ENCODE peak calls at places on chromosomes 3 and 15, in eight cellular contexts. Q is astrocyte of the spinal cord, V is PC-9, W is adrenal gland, J is right atrium auricular region, T is endothelial cell, N is GM13977, L is AG09319. K is an unnamed sample.

GRCh38 chr3:66239513-66240135 is 18.8 kb downstream of the SLC25A26 start:
- DNase-seq in Q (no peak), V (no peak), W (no peak), J (no peak), T (no peak), N (no peak), L (no peak), K (no peak)

GRCh38 chr15:91223902-91224301 is 123.8 kb downstream of the SV2B start:
- DNase-seq in Q (no peak), V (no peak), W (no peak), J (no peak), T (no peak), N (no peak), L (no peak), K (no peak)

GRCh38 chr15:67114846-67115521 is 49.6 kb downstream of the SMAD3 start:
- DNase-seq in Q (peak), V (no peak), W (no peak), J (no peak), T (no peak), N (no peak), L (no peak), K (no peak)

GRCh38 chr3:165459924-165460540 is 263.8 kb upstream of the SLITRK3 start:
- DNase-seq in Q (no peak), V (no peak), W (no peak), J (no peak), T (no peak), N (no peak), L (no peak), K (no peak)

GRCh38 chr3:31680072-31680870 is 147.5 kb downstream of the STT3B start:
- DNase-seq in Q (no peak), V (no peak), W (no peak), J (peak), T (no peak), N (no peak), L (no peak), K (no peak)

GRCh38 chr3:31423522-31423921 is 109.2 kb upstream of the STT3B start:
- DNase-seq in Q (peak), V (no peak), W (peak), J (no peak), T (no peak), N (no peak), L (no peak), K (peak)

GRCh38 chr3:138254199-138254598 is 67.1 kb downstream of the ARMC8 start:
- DNase-seq in Q (no peak), V (no peak), W (no peak), J (no peak), T (no peak), N (no peak), L (no peak), K (no peak)

GRCh38 chr15:95174281-95174680 is 942.9 kb downstream of the MCTP2 start:
- DNase-seq in Q (no peak), V (no peak), W (no peak), J (no peak), T (no peak), N (no peak), L (no peak), K (no peak)

GRCh38 chr3:149654188-149654601 is 3.6 kb downstream of the WWTR1 start:
- DNase-seq in Q (peak), V (no peak), W (peak), J (no peak), T (no peak), N (no peak), L (no peak), K (no peak)

GRCh38 chr15:87710406-87710805 is 546.1 kb downstream of the NTRK3 start:
- DNase-seq in Q (peak), V (no peak), W (no peak), J (no peak), T (no peak), N (no peak), L (no peak), K (no peak)

GRCh38 chr3:129994883-129995559 is 20.5 kb downstream of the TRH start:
- DNase-seq in Q (no peak), V (no peak), W (no peak), J (no peak), T (no peak), N (no peak), L (no peak), K (no peak)

GRCh38 chr15:43749690-43750345 is 3.6 kb downstream of the PDIA3 start:
- DNase-seq in Q (peak), V (no peak), W (no peak), J (no peak), T (no peak), N (peak), L (no peak), K (no peak)

GRCh38 chr3:181316481-181316880 is 326.9 kb upstream of the DNAJC19 start:
- DNase-seq in Q (peak), V (peak), W (no peak), J (no peak), T (peak), N (no peak), L (no peak), K (no peak)

GRCh38 chr15:62993066-62993465 is 49.5 kb upstream of the TPM1 start:
- DNase-seq in Q (no peak), V (no peak), W (no peak), J (no peak), T (no peak), N (no peak), L (no peak), K (no peak)

GRCh38 chr15:62880278-62880677 is 162.3 kb upstream of the TPM1 start:
- DNase-seq in Q (no peak), V (no peak), W (no peak), J (no peak), T (no peak), N (no peak), L (no peak), K (no peak)

GRCh38 chr3:58260733-58261132 is 23.1 kb downstream of the ABHD6 start:
- DNase-seq in Q (peak), V (no peak), W (no peak), J (no peak), T (no peak), N (no peak), L (no peak), K (no peak)

GRCh38 chr3:183775781-183776180 is 49.6 kb downstream of the MAP6D1 start:
- DNase-seq in Q (no peak), V (no peak), W (no peak), J (no peak), T (no peak), N (no peak), L (no peak), K (no peak)

GRCh38 chr3:51955893-51956770 is 951 bp downstream of the GPR62 start:
- DNase-seq in Q (peak), V (peak), W (peak), J (no peak), T (peak), N (peak), L (no peak), K (no peak)

GRCh38 chr3:175585898-175586297 is 726.8 kb downstream of the NAALADL2 start:
- DNase-seq in Q (peak), V (peak), W (no peak), J (no peak), T (no peak), N (no peak), L (no peak), K (no peak)

GRCh38 chr3:183393625-183394024 is 34.8 kb downstream of the MCF2L2 start:
- DNase-seq in Q (no peak), V (no peak), W (no peak), J (no peak), T (no peak), N (no peak), L (no peak), K (no peak)

GRCh38 chr3:38566215-38566528 is 70.0 kb downstream of the EXOG start:
- DNase-seq in Q (no peak), V (no peak), W (no peak), J (no peak), T (no peak), N (no peak), L (no peak), K (no peak)

GRCh38 chr15:46714959-46715358 is 1002.3 kb upstream of the SEMA6D start:
- DNase-seq in Q (no peak), V (no peak), W (no peak), J (no peak), T (no peak), N (no peak), L (no peak), K (no peak)

GRCh38 chr3:13621381-13622221 is 72.7 kb downstream of the FBLN2 start:
- DNase-seq in Q (no peak), V (no peak), W (no peak), J (no peak), T (no peak), N (no peak), L (no peak), K (no peak)

GRCh38 chr3:17432237-17432636 is 310.2 kb downstream of the TBC1D5 start:
- DNase-seq in Q (no peak), V (no peak), W (no peak), J (no peak), T (no peak), N (no peak), L (no peak), K (no peak)

GRCh38 chr3:197364410-197365071 is 66.1 kb upstream of the DLG1 start:
- DNase-seq in Q (no peak), V (no peak), W (peak), J (no peak), T (no peak), N (no peak), L (no peak), K (no peak)

GRCh38 chr3:119388577-119388976 is 74.8 kb downstream of the TMEM39A start:
- DNase-seq in Q (no peak), V (peak), W (no peak), J (no peak), T (no peak), N (no peak), L (no peak), K (no peak)
- TF ChIP-seq CTCF in Q (peak), V (peak), W (peak), J (peak), T (no peak), N (no peak), L (peak), K (no peak)

DNA sequence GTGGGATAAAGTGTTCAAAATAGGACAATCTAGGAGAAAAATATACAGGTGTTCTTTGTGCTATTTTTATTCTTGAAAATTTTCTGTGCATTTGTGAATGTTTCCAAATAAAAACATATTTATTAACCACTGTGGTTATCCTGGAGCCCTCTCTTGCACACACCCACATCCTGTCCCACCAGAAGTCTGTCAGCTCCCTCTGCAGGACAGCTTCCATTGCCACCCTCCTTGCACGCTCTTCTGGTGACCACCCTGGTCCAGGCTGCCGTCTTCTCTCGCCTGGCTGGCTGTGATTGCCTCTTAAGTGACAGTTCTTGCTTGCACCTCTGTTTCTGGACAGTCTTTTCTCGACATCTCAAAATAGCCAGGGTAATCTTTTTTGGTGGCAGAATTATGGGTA is 394.0 kb downstream of the LRTM1 start:
- DNase-seq in Q (no peak), V (no peak), W (no peak), J (no peak), T (no peak), N (no peak), L (no peak), K (no peak)
- TF ChIP-seq CTCF in Q (no peak), V (no peak), W (no peak), J (no peak), T (no peak), N (no peak), L (peak), K (no peak)

GRCh38 chr15:72538931-72539330 is 64.8 kb downstream of the ARIH1 start:
- DNase-seq in Q (no peak), V (no peak), W (no peak), J (no peak), T (no peak), N (no peak), L (no peak), K (no peak)

GRCh38 chr15:72535911-72536310 is 61.8 kb downstream of the ARIH1 start:
- DNase-seq in Q (no peak), V (no peak), W (no peak), J (no peak), T (no peak), N (no peak), L (no peak), K (no peak)

GRCh38 chr15:72534522-72534921 is 60.4 kb downstream of the ARIH1 start:
- DNase-seq in Q (no peak), V (no peak), W (no peak), J (no peak), T (no peak), N (no peak), L (no peak), K (no peak)

GRCh38 chr15:72536506-72536905 is 62.4 kb downstream of the ARIH1 start:
- DNase-seq in Q (no peak), V (no peak), W (no peak), J (no peak), T (no peak), N (no peak), L (no peak), K (peak)

DNA sequence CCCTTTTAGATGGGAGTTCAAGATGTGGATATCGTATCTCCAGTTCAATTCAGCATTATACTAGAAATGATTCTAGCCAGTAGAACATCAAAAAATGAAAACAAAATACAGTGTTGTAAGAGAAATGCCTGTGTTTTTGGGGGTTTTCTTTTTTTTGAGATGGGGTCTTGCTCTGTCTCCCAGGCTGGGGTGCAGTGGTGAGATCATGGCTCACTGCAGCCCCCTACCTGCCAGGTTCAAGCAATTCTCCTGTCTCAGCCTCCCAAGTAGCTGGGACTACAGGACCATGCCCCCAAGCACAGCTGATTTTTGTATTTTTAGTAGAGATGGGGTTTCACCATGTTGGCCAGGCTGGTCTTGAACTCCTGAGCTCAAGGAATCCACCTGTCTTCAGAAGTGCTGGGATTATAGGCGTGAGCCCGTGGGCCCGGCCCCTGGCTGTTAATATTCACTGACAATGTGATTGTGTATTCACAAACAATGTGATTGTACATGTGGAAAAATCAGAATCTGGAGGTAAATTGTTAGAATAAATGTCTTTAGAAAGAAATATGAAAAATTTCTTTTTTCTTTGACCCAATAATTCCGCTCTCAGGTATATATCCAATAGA is 59.0 kb downstream of the ARIH1 start:
- DNase-seq in Q (no peak), V (no peak), W (no peak), J (no peak), T (peak), N (no peak), L (no peak), K (no peak)
- TF ChIP-seq CTCF in Q (peak), V (peak), W (peak), J (peak), T (peak), N (peak), L (peak), K (peak)

DNA sequence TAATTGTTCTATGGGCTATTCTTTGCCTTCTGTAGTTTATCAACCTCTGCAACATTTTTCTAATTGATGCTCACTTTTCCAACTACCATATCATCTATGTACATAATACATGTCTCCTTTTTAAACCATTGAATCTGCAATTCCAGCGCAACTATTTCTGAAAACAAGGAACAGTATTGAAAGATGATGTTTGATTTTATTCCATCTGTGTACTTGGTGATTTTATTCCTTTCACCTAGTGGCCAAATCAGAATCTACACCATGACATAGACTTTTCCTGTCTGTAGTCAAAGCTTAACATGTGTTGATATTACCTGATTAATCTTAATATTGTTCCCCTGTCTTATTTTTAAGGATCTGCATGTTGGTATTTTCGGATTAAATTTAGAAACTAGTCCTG is 13.0 kb downstream of the NKTR start:
- DNase-seq in Q (no peak), V (no peak), W (no peak), J (no peak), T (no peak), N (no peak), L (no peak), K (no peak)
- TF ChIP-seq CTCF in Q (peak), V (peak), W (peak), J (peak), T (peak), N (peak), L (peak), K (peak)

GRCh38 chr15:42066764-42067415 is 27.5 kb downstream of the PLA2G4D start:
- DNase-seq in Q (no peak), V (no peak), W (peak), J (no peak), T (no peak), N (no peak), L (no peak), K (no peak)
- TF ChIP-seq CTCF in Q (no peak), V (peak), W (peak), J (peak), T (peak), N (no peak), L (no peak), K (no peak)

GRCh38 chr3:99965681-99966408 is 148.2 kb downstream of the CMSS1 start:
- DNase-seq in Q (no peak), V (no peak), W (no peak), J (no peak), T (no peak), N (no peak), L (no peak), K (no peak)

GRCh38 chr3:99965077-99965476 is 147.4 kb downstream of the CMSS1 start:
- DNase-seq in Q (peak), V (no peak), W (no peak), J (no peak), T (no peak), N (no peak), L (no peak), K (no peak)

GRCh38 chr3:99967796-99968195 is 146.5 kb downstream of the FILIP1L start:
- DNase-seq in Q (no peak), V (no peak), W (no peak), J (no peak), T (no peak), N (no peak), L (no peak), K (no peak)

GRCh38 chr3:99969133-99969532 is 145.2 kb downstream of the FILIP1L start:
- DNase-seq in Q (no peak), V (no peak), W (no peak), J (no peak), T (no peak), N (no peak), L (no peak), K (no peak)

GRCh38 chr3:99966657-99967420 is 147.5 kb downstream of the FILIP1L start:
- DNase-seq in Q (peak), V (no peak), W (no peak), J (no peak), T (no peak), N (no peak), L (no peak), K (peak)
- TF ChIP-seq CTCF in Q (no peak), V (no peak), W (no peak), J (no peak), T (no peak), N (no peak), L (no peak), K (no peak)

DNA sequence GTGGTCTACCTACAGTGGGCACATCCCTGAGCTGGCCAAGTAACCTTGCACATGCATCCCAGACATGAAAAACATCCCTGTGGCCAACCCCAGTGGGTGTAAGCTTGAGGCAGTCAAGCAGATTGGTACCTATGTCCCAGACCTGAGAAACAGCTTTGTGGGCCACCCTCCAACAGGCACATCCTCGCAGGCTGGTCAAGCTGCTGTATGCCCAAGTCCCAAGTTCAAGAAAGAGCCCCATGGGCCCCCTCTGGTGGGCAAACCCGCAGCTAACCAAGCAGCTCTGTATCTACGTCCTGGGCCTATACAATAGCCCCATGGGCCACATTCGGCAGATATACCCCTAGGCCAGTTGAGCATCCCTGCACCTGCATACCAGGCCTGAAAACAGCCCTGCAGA is 186.3 kb upstream of the GPR149 start:
- DNase-seq in Q (no peak), V (no peak), W (no peak), J (no peak), T (peak), N (no peak), L (no peak), K (no peak)
- TF ChIP-seq CTCF in Q (no peak), V (no peak), W (no peak), J (no peak), T (no peak), N (no peak), L (no peak), K (no peak)

GRCh38 chr3:71649757-71650156 is 66.2 kb upstream of the FOXP1 start:
- DNase-seq in Q (no peak), V (no peak), W (no peak), J (no peak), T (no peak), N (no peak), L (no peak), K (no peak)

GRCh38 chr3:71651625-71652024 is 68.1 kb upstream of the FOXP1 start:
- DNase-seq in Q (no peak), V (no peak), W (no peak), J (no peak), T (no peak), N (no peak), L (no peak), K (no peak)

GRCh38 chr3:71650372-71650771 is 66.8 kb upstream of the FOXP1 start:
- DNase-seq in Q (no peak), V (no peak), W (no peak), J (no peak), T (no peak), N (no peak), L (no peak), K (no peak)

GRCh38 chr3:71647751-71648150 is 64.2 kb upstream of the FOXP1 start:
- DNase-seq in Q (no peak), V (no peak), W (no peak), J (no peak), T (no peak), N (no peak), L (no peak), K (no peak)

DNA sequence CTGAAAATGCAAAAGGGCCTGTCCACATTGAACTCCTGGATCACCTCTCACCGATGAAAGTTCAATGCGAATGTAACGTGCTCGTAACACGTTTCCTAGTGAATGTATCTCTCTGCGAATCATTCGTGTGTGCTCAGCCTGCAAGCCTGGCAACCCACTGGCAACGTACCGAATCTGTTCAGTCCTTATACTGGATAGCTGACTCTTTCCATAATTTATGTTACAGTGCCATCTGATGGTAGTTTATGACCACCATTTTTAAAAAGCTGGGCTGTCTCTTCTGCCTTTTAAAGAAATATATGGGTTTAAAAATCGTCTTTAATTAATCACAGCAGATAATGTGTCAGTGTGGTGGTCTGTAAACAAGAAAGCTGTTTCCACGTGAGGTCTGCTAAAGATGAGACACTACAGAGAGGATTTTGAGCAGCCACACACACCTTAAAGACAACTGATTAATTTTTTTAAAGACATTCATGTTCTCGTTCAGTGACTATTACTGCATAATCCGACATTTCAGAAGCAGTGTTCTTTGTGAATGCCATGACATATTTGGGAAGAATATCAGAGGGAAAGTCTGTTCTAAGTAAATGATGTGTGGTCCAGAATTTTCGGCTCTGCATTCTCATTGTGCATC is 69.4 kb upstream of the FOXP1 start:
- DNase-seq in Q (peak), V (no peak), W (peak), J (peak), T (peak), N (peak), L (no peak), K (peak)
- TF ChIP-seq CTCF in Q (peak), V (peak), W (peak), J (peak), T (peak), N (peak), L (peak), K (peak)